ENCODE peak calls at places on chromosomes 16 and 17, in eight cellular contexts. One of them, this sample, is unnamed. For H3K4me1, the result is how much of the 10 kb centered on the place peaks cover.

GRCh38 chr17:75576661-75577060 is 10.9 kb upstream of the MYO15B start:
- DNase-seq in cardiac muscle cell: no peak
- DNase-seq in sigmoid colon: no peak
- DNase-seq in HCT116: no peak
- DNase-seq in adrenal gland: no peak
- DNase-seq in spleen: no peak
- DNase-seq in PC-3: no peak
- DNase-seq in endodermal cell: no peak
- DNase-seq in this sample: no peak

GRCh38 chr17:81238815-81239713 is at the start of the genes NDUFAF8 and TEPSIN:
- DNase-seq in cardiac muscle cell: peak
- DNase-seq in sigmoid colon: peak
- DNase-seq in HCT116: peak
- DNase-seq in adrenal gland: peak
- DNase-seq in spleen: peak
- DNase-seq in PC-3: peak
- DNase-seq in endodermal cell: peak
- DNase-seq in this sample: peak

GRCh38 chr16:12145918-12146317 is 169.4 kb downstream of the SNX29 start:
- DNase-seq in cardiac muscle cell: no peak
- DNase-seq in sigmoid colon: no peak
- DNase-seq in HCT116: no peak
- DNase-seq in adrenal gland: no peak
- DNase-seq in spleen: no peak
- DNase-seq in PC-3: no peak
- DNase-seq in endodermal cell: no peak
- DNase-seq in this sample: no peak

GRCh38 chr17:52986056-52986662 is 827.6 kb upstream of the CA10 start:
- DNase-seq in cardiac muscle cell: no peak
- DNase-seq in sigmoid colon: no peak
- DNase-seq in HCT116: no peak
- DNase-seq in adrenal gland: no peak
- DNase-seq in spleen: no peak
- DNase-seq in PC-3: no peak
- DNase-seq in endodermal cell: peak
- DNase-seq in this sample: no peak

GRCh38 chr17:46191332-46192210 is 1.7 kb downstream of the KANSL1 start:
- DNase-seq in cardiac muscle cell: peak
- DNase-seq in sigmoid colon: no peak
- DNase-seq in HCT116: no peak
- DNase-seq in adrenal gland: no peak
- DNase-seq in spleen: no peak
- DNase-seq in PC-3: peak
- DNase-seq in endodermal cell: peak
- DNase-seq in this sample: no peak

GRCh38 chr16:19119564-19119963 is 5.8 kb downstream of the ITPRIPL2 start:
- DNase-seq in cardiac muscle cell: no peak
- DNase-seq in sigmoid colon: no peak
- DNase-seq in HCT116: no peak
- DNase-seq in adrenal gland: no peak
- DNase-seq in spleen: no peak
- DNase-seq in PC-3: peak
- DNase-seq in endodermal cell: no peak
- DNase-seq in this sample: no peak

GRCh38 chr16:3838600-3839401 is 41.7 kb downstream of the CREBBP start:
- DNase-seq in cardiac muscle cell: no peak
- DNase-seq in sigmoid colon: no peak
- DNase-seq in HCT116: no peak
- DNase-seq in adrenal gland: no peak
- DNase-seq in spleen: no peak
- DNase-seq in PC-3: no peak
- DNase-seq in endodermal cell: no peak
- DNase-seq in this sample: no peak

GRCh38 chr16:53743149-53743566 is 39.2 kb downstream of the FTO start:
- DNase-seq in cardiac muscle cell: no peak
- DNase-seq in sigmoid colon: no peak
- DNase-seq in HCT116: peak
- DNase-seq in adrenal gland: no peak
- DNase-seq in spleen: no peak
- DNase-seq in PC-3: peak
- DNase-seq in endodermal cell: peak
- DNase-seq in this sample: no peak

GRCh38 chr17:50899005-50899460 is 32.9 kb upstream of the TOB1 start:
- DNase-seq in cardiac muscle cell: no peak
- DNase-seq in sigmoid colon: no peak
- DNase-seq in HCT116: no peak
- DNase-seq in adrenal gland: no peak
- DNase-seq in spleen: no peak
- DNase-seq in PC-3: no peak
- DNase-seq in endodermal cell: no peak
- DNase-seq in this sample: no peak

GRCh38 chr17:36721560-36722120 is 120.3 kb downstream of the MRM1 start:
- DNase-seq in cardiac muscle cell: no peak
- DNase-seq in sigmoid colon: no peak
- DNase-seq in HCT116: no peak
- DNase-seq in adrenal gland: no peak
- DNase-seq in spleen: no peak
- DNase-seq in PC-3: no peak
- DNase-seq in endodermal cell: no peak
- DNase-seq in this sample: no peak

GRCh38 chr16:22016927-22017326 is 9.0 kb downstream of the MOSMO start:
- DNase-seq in cardiac muscle cell: no peak
- DNase-seq in sigmoid colon: no peak
- DNase-seq in HCT116: no peak
- DNase-seq in adrenal gland: no peak
- DNase-seq in spleen: no peak
- DNase-seq in PC-3: no peak
- DNase-seq in endodermal cell: no peak
- DNase-seq in this sample: no peak

GRCh38 chr17:50559674-50560184 is 786 bp upstream of the CACNA1G start:
- DNase-seq in cardiac muscle cell: peak
- DNase-seq in sigmoid colon: peak
- DNase-seq in HCT116: peak
- DNase-seq in adrenal gland: peak
- DNase-seq in spleen: no peak
- DNase-seq in PC-3: peak
- DNase-seq in endodermal cell: peak
- DNase-seq in this sample: no peak

GRCh38 chr17:3976675-3977171 is 12.5 kb upstream of the ATP2A3 start:
- DNase-seq in cardiac muscle cell: no peak
- DNase-seq in sigmoid colon: no peak
- DNase-seq in HCT116: no peak
- DNase-seq in adrenal gland: peak
- DNase-seq in spleen: peak
- DNase-seq in PC-3: no peak
- DNase-seq in endodermal cell: no peak
- DNase-seq in this sample: peak

GRCh38 chr16:81128726-81129524 is 32.7 kb upstream of the GCSH start:
- DNase-seq in cardiac muscle cell: no peak
- DNase-seq in sigmoid colon: no peak
- DNase-seq in HCT116: no peak
- DNase-seq in adrenal gland: no peak
- DNase-seq in spleen: no peak
- DNase-seq in PC-3: no peak
- DNase-seq in endodermal cell: no peak
- DNase-seq in this sample: no peak

GRCh38 chr16:69579783-69580182 is 14.0 kb downstream of the NFAT5 start:
- DNase-seq in cardiac muscle cell: no peak
- DNase-seq in sigmoid colon: no peak
- DNase-seq in HCT116: no peak
- DNase-seq in adrenal gland: no peak
- DNase-seq in spleen: no peak
- DNase-seq in PC-3: no peak
- DNase-seq in endodermal cell: no peak
- DNase-seq in this sample: no peak

GRCh38 chr17:46950997-46951621 is 27.9 kb downstream of the RPRML start:
- DNase-seq in cardiac muscle cell: no peak
- DNase-seq in sigmoid colon: no peak
- DNase-seq in HCT116: no peak
- DNase-seq in adrenal gland: no peak
- DNase-seq in spleen: no peak
- DNase-seq in PC-3: no peak
- DNase-seq in endodermal cell: peak
- DNase-seq in this sample: no peak

GRCh38 chr17:7130626-7131467 is 16.2 kb upstream of the ASGR2 start:
- DNase-seq in cardiac muscle cell: no peak
- DNase-seq in sigmoid colon: no peak
- DNase-seq in HCT116: no peak
- DNase-seq in adrenal gland: no peak
- DNase-seq in spleen: peak
- DNase-seq in PC-3: no peak
- DNase-seq in endodermal cell: peak
- DNase-seq in this sample: no peak

DNA sequence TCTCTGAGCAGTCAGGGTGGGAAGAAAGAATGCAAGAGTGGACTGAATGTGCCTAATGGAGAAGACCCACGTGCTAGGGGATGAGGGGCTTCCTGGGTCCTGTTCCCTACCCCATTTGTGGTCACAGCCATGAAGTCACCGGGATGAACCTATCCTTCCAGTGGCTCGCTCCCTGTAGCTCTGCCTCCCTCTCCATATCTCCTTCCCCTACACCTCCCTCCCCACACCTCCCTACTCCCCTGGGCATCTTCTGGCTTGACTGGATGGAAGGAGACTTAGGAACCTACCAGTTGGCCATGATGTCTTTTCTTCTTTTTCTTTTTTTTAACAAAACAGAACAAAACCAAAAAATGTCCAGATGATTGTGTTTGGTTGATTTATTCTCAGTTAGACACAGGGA is 14.1 kb downstream of the IGFBP4 start:
- DNase-seq in cardiac muscle cell: no peak
- DNase-seq in sigmoid colon: peak
- DNase-seq in HCT116: no peak
- DNase-seq in adrenal gland: no peak
- DNase-seq in spleen: no peak
- DNase-seq in PC-3: no peak
- DNase-seq in endodermal cell: no peak
- DNase-seq in this sample: no peak
- H3K4me1 ChIP-seq in cardiac muscle cell: under half
- H3K4me1 ChIP-seq in sigmoid colon: half or more
- H3K4me1 ChIP-seq in HCT116: under half
- H3K4me1 ChIP-seq in adrenal gland: under half
- H3K4me1 ChIP-seq in spleen: half or more
- H3K4me1 ChIP-seq in PC-3: under half
- H3K4me1 ChIP-seq in endodermal cell: under half
- H3K4me1 ChIP-seq in this sample: under half

GRCh38 chr16:56301391-56301850 is 110.1 kb downstream of the GNAO1 start:
- DNase-seq in cardiac muscle cell: no peak
- DNase-seq in sigmoid colon: no peak
- DNase-seq in HCT116: no peak
- DNase-seq in adrenal gland: no peak
- DNase-seq in spleen: no peak
- DNase-seq in PC-3: peak
- DNase-seq in endodermal cell: no peak
- DNase-seq in this sample: no peak
- H3K27ac ChIP-seq in cardiac muscle cell: no peak
- H3K27ac ChIP-seq in sigmoid colon: no peak
- H3K27ac ChIP-seq in HCT116: no peak
- H3K27ac ChIP-seq in adrenal gland: no peak
- H3K27ac ChIP-seq in spleen: no peak
- H3K27ac ChIP-seq in PC-3: no peak
- H3K27ac ChIP-seq in endodermal cell: no peak
- H3K27ac ChIP-seq in this sample: no peak

GRCh38 chr16:70740174-70740918 is 54.5 kb upstream of the MTSS2 start:
- DNase-seq in cardiac muscle cell: no peak
- DNase-seq in sigmoid colon: no peak
- DNase-seq in HCT116: no peak
- DNase-seq in adrenal gland: no peak
- DNase-seq in spleen: no peak
- DNase-seq in PC-3: no peak
- DNase-seq in endodermal cell: no peak
- DNase-seq in this sample: no peak
- H3K4me1 ChIP-seq in cardiac muscle cell: under half
- H3K4me1 ChIP-seq in sigmoid colon: half or more
- H3K4me1 ChIP-seq in HCT116: under half
- H3K4me1 ChIP-seq in adrenal gland: under half
- H3K4me1 ChIP-seq in spleen: half or more
- H3K4me1 ChIP-seq in PC-3: under half
- H3K4me1 ChIP-seq in endodermal cell: under half
- H3K4me1 ChIP-seq in this sample: half or more

DNA sequence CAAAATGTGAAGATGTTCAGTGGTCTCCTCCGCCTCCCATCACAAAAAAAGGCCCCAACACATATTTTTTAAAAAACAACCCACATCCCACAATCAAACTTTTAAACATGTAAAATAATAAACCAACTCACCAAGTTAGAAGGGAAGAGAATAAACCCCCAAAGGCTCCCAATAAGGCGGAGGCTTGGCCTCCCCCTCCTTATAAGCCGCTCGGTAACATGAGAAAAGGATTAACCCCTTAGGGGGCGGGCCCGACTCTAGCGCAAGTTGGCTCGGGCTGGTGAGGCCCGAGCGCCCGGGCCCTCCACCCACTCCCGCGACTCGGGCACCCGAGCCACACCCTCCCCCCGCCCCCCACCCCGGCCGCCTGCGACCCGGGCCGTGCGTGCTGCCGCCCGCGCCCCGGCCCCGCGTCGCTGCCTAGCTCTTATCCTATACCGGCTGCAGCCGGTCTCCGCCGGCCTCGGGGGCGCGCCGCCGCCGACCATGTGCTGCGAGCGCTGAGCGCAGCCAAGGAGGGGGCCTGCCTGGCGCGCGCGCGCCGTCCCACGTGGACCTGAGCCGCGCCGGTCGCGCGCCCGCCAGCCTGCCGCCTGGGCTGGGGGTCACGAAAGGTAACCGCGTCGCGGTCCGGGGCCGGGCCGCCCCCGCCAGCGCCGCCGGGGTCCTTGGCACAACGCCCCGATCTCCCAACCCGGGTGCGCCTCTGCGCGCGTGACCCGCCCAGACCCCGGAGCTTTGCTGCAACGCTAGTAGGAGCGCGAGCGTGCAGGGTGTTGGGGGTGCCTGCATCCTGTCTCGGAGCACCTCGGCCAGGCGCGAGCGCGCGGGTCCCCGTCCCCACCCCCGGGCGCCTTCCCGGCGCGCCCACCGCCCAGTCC is at the start of the genes ARSG and SLC16A6:
- DNase-seq in cardiac muscle cell: peak
- DNase-seq in sigmoid colon: no peak
- DNase-seq in HCT116: peak
- DNase-seq in adrenal gland: peak
- DNase-seq in spleen: peak
- DNase-seq in PC-3: peak
- DNase-seq in endodermal cell: peak
- DNase-seq in this sample: peak
- H3K27ac ChIP-seq in cardiac muscle cell: no peak
- H3K27ac ChIP-seq in sigmoid colon: peak
- H3K27ac ChIP-seq in HCT116: peak
- H3K27ac ChIP-seq in adrenal gland: peak
- H3K27ac ChIP-seq in spleen: peak
- H3K27ac ChIP-seq in PC-3: peak
- H3K27ac ChIP-seq in endodermal cell: no peak
- H3K27ac ChIP-seq in this sample: peak